ENCODE peak calls at places on chromosomes 6 and 20, in five cellular contexts. One of them, this sample, is unnamed.

GRCh38 chr20:3900187-3900604 is 11.0 kb downstream of the PANK2 start:
- DNase-seq in Calu3: no peak
- DNase-seq in bronchial epithelial cell: no peak
- DNase-seq in DMS 273 treated with DMSO at 0.1 percent for 48 hours: no peak
- DNase-seq in fibroblast of the aortic adventitia: no peak
- DNase-seq in this sample: no peak

GRCh38 chr6:36019167-36019566 is 5.3 kb downstream of the SLC26A8 start:
- DNase-seq in Calu3: no peak
- DNase-seq in bronchial epithelial cell: no peak
- DNase-seq in DMS 273 treated with DMSO at 0.1 percent for 48 hours: no peak
- DNase-seq in fibroblast of the aortic adventitia: no peak
- DNase-seq in this sample: no peak

GRCh38 chr20:20295621-20296498 is 72.0 kb upstream of the INSM1 start:
- DNase-seq in Calu3: no peak
- DNase-seq in bronchial epithelial cell: no peak
- DNase-seq in DMS 273 treated with DMSO at 0.1 percent for 48 hours: no peak
- DNase-seq in fibroblast of the aortic adventitia: no peak
- DNase-seq in this sample: no peak

GRCh38 chr20:12345978-12346377 is 428.3 kb downstream of the BTBD3 start:
- DNase-seq in Calu3: no peak
- DNase-seq in bronchial epithelial cell: no peak
- DNase-seq in DMS 273 treated with DMSO at 0.1 percent for 48 hours: no peak
- DNase-seq in fibroblast of the aortic adventitia: no peak
- DNase-seq in this sample: no peak

GRCh38 chr6:91716361-91716760 is 1129.5 kb upstream of the MAP3K7 start:
- DNase-seq in Calu3: no peak
- DNase-seq in bronchial epithelial cell: no peak
- DNase-seq in DMS 273 treated with DMSO at 0.1 percent for 48 hours: no peak
- DNase-seq in fibroblast of the aortic adventitia: no peak
- DNase-seq in this sample: no peak

GRCh38 chr20:54221996-54222890 is 14.4 kb downstream of the PFDN4 start:
- DNase-seq in Calu3: no peak
- DNase-seq in bronchial epithelial cell: no peak
- DNase-seq in DMS 273 treated with DMSO at 0.1 percent for 48 hours: no peak
- DNase-seq in fibroblast of the aortic adventitia: peak; percentile 67
- DNase-seq in this sample: no peak

GRCh38 chr6:168247456-168248147 is 72.0 kb downstream of the DACT2 start:
- DNase-seq in Calu3: peak; percentile 67
- DNase-seq in bronchial epithelial cell: peak; percentile 2
- DNase-seq in DMS 273 treated with DMSO at 0.1 percent for 48 hours: peak; percentile 3
- DNase-seq in fibroblast of the aortic adventitia: no peak
- DNase-seq in this sample: peak; percentile 83

GRCh38 chr20:12153616-12154015 is 235.9 kb downstream of the BTBD3 start:
- DNase-seq in Calu3: no peak
- DNase-seq in bronchial epithelial cell: no peak
- DNase-seq in DMS 273 treated with DMSO at 0.1 percent for 48 hours: no peak
- DNase-seq in fibroblast of the aortic adventitia: peak; percentile 76
- DNase-seq in this sample: no peak

GRCh38 chr6:141309295-141309694 is 823.4 kb upstream of the GJE1 start:
- DNase-seq in Calu3: no peak
- DNase-seq in bronchial epithelial cell: no peak
- DNase-seq in DMS 273 treated with DMSO at 0.1 percent for 48 hours: no peak
- DNase-seq in fibroblast of the aortic adventitia: peak; percentile 8
- DNase-seq in this sample: no peak

GRCh38 chr20:58058421-58059140 is 169.9 kb downstream of the ANKRD60 start:
- DNase-seq in Calu3: no peak
- DNase-seq in bronchial epithelial cell: no peak
- DNase-seq in DMS 273 treated with DMSO at 0.1 percent for 48 hours: no peak
- DNase-seq in fibroblast of the aortic adventitia: no peak
- DNase-seq in this sample: no peak

GRCh38 chr6:160279850-160280249 is 21.2 kb upstream of the SLC22A2 start:
- DNase-seq in Calu3: no peak
- DNase-seq in bronchial epithelial cell: peak; percentile 97
- DNase-seq in DMS 273 treated with DMSO at 0.1 percent for 48 hours: no peak
- DNase-seq in fibroblast of the aortic adventitia: no peak
- DNase-seq in this sample: no peak

GRCh38 chr20:48275737-48276342 is 490.6 kb upstream of the SULF2 start:
- DNase-seq in Calu3: no peak
- DNase-seq in bronchial epithelial cell: no peak
- DNase-seq in DMS 273 treated with DMSO at 0.1 percent for 48 hours: no peak
- DNase-seq in fibroblast of the aortic adventitia: no peak
- DNase-seq in this sample: no peak

GRCh38 chr20:10125757-10126156 is 91.0 kb downstream of the ANKEF1 start:
- DNase-seq in Calu3: no peak
- DNase-seq in bronchial epithelial cell: no peak
- DNase-seq in DMS 273 treated with DMSO at 0.1 percent for 48 hours: no peak
- DNase-seq in fibroblast of the aortic adventitia: peak; percentile 23
- DNase-seq in this sample: no peak

GRCh38 chr6:160634706-160635105 is 29.4 kb downstream of the LPA start:
- DNase-seq in Calu3: no peak
- DNase-seq in bronchial epithelial cell: no peak
- DNase-seq in DMS 273 treated with DMSO at 0.1 percent for 48 hours: no peak
- DNase-seq in fibroblast of the aortic adventitia: no peak
- DNase-seq in this sample: no peak

GRCh38 chr6:26155066-26155925 is 68.1 kb downstream of the HFE start:
- DNase-seq in Calu3: peak; percentile 48
- DNase-seq in bronchial epithelial cell: peak; percentile 27
- DNase-seq in DMS 273 treated with DMSO at 0.1 percent for 48 hours: no peak
- DNase-seq in fibroblast of the aortic adventitia: peak; percentile 19
- DNase-seq in this sample: peak; percentile 75

GRCh38 chr6:46598215-46598614 is 54.4 kb downstream of the CYP39A1 start:
- DNase-seq in Calu3: no peak
- DNase-seq in bronchial epithelial cell: no peak
- DNase-seq in DMS 273 treated with DMSO at 0.1 percent for 48 hours: no peak
- DNase-seq in fibroblast of the aortic adventitia: no peak
- DNase-seq in this sample: no peak

GRCh38 chr20:63775096-63775978 is 35.8 kb downstream of the SLC2A4RG start:
- DNase-seq in Calu3: no peak
- DNase-seq in bronchial epithelial cell: no peak
- DNase-seq in DMS 273 treated with DMSO at 0.1 percent for 48 hours: no peak
- DNase-seq in fibroblast of the aortic adventitia: peak; percentile 34
- DNase-seq in this sample: no peak

GRCh38 chr6:41371992-41372525 is 36.7 kb downstream of the NCR2 start:
- DNase-seq in Calu3: no peak
- DNase-seq in bronchial epithelial cell: no peak
- DNase-seq in DMS 273 treated with DMSO at 0.1 percent for 48 hours: no peak
- DNase-seq in fibroblast of the aortic adventitia: peak; percentile 16
- DNase-seq in this sample: no peak

GRCh38 chr6:31037169-31037568 is 26.9 kb downstream of the MUC22 start:
- DNase-seq in Calu3: no peak
- DNase-seq in bronchial epithelial cell: no peak
- DNase-seq in DMS 273 treated with DMSO at 0.1 percent for 48 hours: no peak
- DNase-seq in fibroblast of the aortic adventitia: no peak
- DNase-seq in this sample: no peak

GRCh38 chr20:24815931-24816330 is 133.1 kb upstream of the CST7 start:
- DNase-seq in Calu3: no peak
- DNase-seq in bronchial epithelial cell: no peak
- DNase-seq in DMS 273 treated with DMSO at 0.1 percent for 48 hours: no peak
- DNase-seq in fibroblast of the aortic adventitia: no peak
- DNase-seq in this sample: no peak

GRCh38 chr6:107128577-107128976 is 13.3 kb upstream of the BEND3 start:
- DNase-seq in Calu3: no peak
- DNase-seq in bronchial epithelial cell: no peak
- DNase-seq in DMS 273 treated with DMSO at 0.1 percent for 48 hours: no peak
- DNase-seq in fibroblast of the aortic adventitia: peak; percentile 28
- DNase-seq in this sample: no peak

GRCh38 chr6:157755752-157756411 is 67.2 kb upstream of the SNX9 start:
- DNase-seq in Calu3: no peak
- DNase-seq in bronchial epithelial cell: no peak
- DNase-seq in DMS 273 treated with DMSO at 0.1 percent for 48 hours: no peak
- DNase-seq in fibroblast of the aortic adventitia: no peak
- DNase-seq in this sample: no peak

GRCh38 chr20:7155282-7155681 is 387.8 kb downstream of the BMP2 start:
- DNase-seq in Calu3: no peak
- DNase-seq in bronchial epithelial cell: peak; percentile 73
- DNase-seq in DMS 273 treated with DMSO at 0.1 percent for 48 hours: no peak
- DNase-seq in fibroblast of the aortic adventitia: no peak
- DNase-seq in this sample: no peak

GRCh38 chr6:108555399-108556052 is 5.2 kb upstream of the FOXO3 start:
- DNase-seq in Calu3: no peak
- DNase-seq in bronchial epithelial cell: peak; percentile 83
- DNase-seq in DMS 273 treated with DMSO at 0.1 percent for 48 hours: no peak
- DNase-seq in fibroblast of the aortic adventitia: no peak
- DNase-seq in this sample: no peak

GRCh38 chr6:123016431-123017110 is 20.5 kb downstream of the CLVS2 start:
- DNase-seq in Calu3: no peak
- DNase-seq in bronchial epithelial cell: no peak
- DNase-seq in DMS 273 treated with DMSO at 0.1 percent for 48 hours: no peak
- DNase-seq in fibroblast of the aortic adventitia: no peak
- DNase-seq in this sample: peak; percentile 98

GRCh38 chr20:44911264-44911921 is 1.5 kb downstream of the PABPC1L start:
- DNase-seq in Calu3: peak; percentile 91
- DNase-seq in bronchial epithelial cell: peak; percentile 48
- DNase-seq in DMS 273 treated with DMSO at 0.1 percent for 48 hours: no peak
- DNase-seq in fibroblast of the aortic adventitia: peak; percentile 54
- DNase-seq in this sample: peak; percentile 68

GRCh38 chr6:151292974-151293373 is 53.2 kb downstream of the AKAP12 start:
- DNase-seq in Calu3: no peak
- DNase-seq in bronchial epithelial cell: no peak
- DNase-seq in DMS 273 treated with DMSO at 0.1 percent for 48 hours: no peak
- DNase-seq in fibroblast of the aortic adventitia: peak; percentile 78
- DNase-seq in this sample: no peak

GRCh38 chr6:5490495-5491069 is 229.3 kb downstream of the FARS2 start:
- DNase-seq in Calu3: no peak
- DNase-seq in bronchial epithelial cell: no peak
- DNase-seq in DMS 273 treated with DMSO at 0.1 percent for 48 hours: peak; percentile 70
- DNase-seq in fibroblast of the aortic adventitia: no peak
- DNase-seq in this sample: no peak

GRCh38 chr20:152131-152530 is 5.1 kb upstream of the DEFB127 start:
- DNase-seq in Calu3: no peak
- DNase-seq in bronchial epithelial cell: no peak
- DNase-seq in DMS 273 treated with DMSO at 0.1 percent for 48 hours: no peak
- DNase-seq in fibroblast of the aortic adventitia: no peak
- DNase-seq in this sample: no peak

GRCh38 chr6:145567853-145568252 is 167.5 kb downstream of the EPM2A start:
- DNase-seq in Calu3: no peak
- DNase-seq in bronchial epithelial cell: no peak
- DNase-seq in DMS 273 treated with DMSO at 0.1 percent for 48 hours: no peak
- DNase-seq in fibroblast of the aortic adventitia: no peak
- DNase-seq in this sample: no peak

GRCh38 chr20:3786126-3786484 is 435 bp downstream of the CENPB start:
- DNase-seq in Calu3: no peak
- DNase-seq in bronchial epithelial cell: peak; percentile 28
- DNase-seq in DMS 273 treated with DMSO at 0.1 percent for 48 hours: peak; percentile 4
- DNase-seq in fibroblast of the aortic adventitia: peak; percentile 58
- DNase-seq in this sample: peak; percentile 34

GRCh38 chr6:44512868-44513641 is 125.5 kb downstream of the CDC5L start:
- DNase-seq in Calu3: peak; percentile 14
- DNase-seq in bronchial epithelial cell: peak; percentile 47
- DNase-seq in DMS 273 treated with DMSO at 0.1 percent for 48 hours: no peak
- DNase-seq in fibroblast of the aortic adventitia: peak; percentile 60
- DNase-seq in this sample: peak; percentile 7

GRCh38 chr6:90444125-90444745 is 142.6 kb downstream of the MAP3K7 start:
- DNase-seq in Calu3: no peak
- DNase-seq in bronchial epithelial cell: no peak
- DNase-seq in DMS 273 treated with DMSO at 0.1 percent for 48 hours: no peak
- DNase-seq in fibroblast of the aortic adventitia: no peak
- DNase-seq in this sample: no peak

GRCh38 chr20:41174782-41175181 is 37.4 kb downstream of the PLCG1 start:
- DNase-seq in Calu3: no peak
- DNase-seq in bronchial epithelial cell: no peak
- DNase-seq in DMS 273 treated with DMSO at 0.1 percent for 48 hours: no peak
- DNase-seq in fibroblast of the aortic adventitia: no peak
- DNase-seq in this sample: no peak

GRCh38 chr20:63750807-63751470 is 11.4 kb downstream of the SLC2A4RG start:
- DNase-seq in Calu3: no peak
- DNase-seq in bronchial epithelial cell: no peak
- DNase-seq in DMS 273 treated with DMSO at 0.1 percent for 48 hours: no peak
- DNase-seq in fibroblast of the aortic adventitia: no peak
- DNase-seq in this sample: no peak

GRCh38 chr20:31974975-31975481 is 7.1 kb downstream of the XKR7 start:
- DNase-seq in Calu3: no peak
- DNase-seq in bronchial epithelial cell: no peak
- DNase-seq in DMS 273 treated with DMSO at 0.1 percent for 48 hours: no peak
- DNase-seq in fibroblast of the aortic adventitia: no peak
- DNase-seq in this sample: peak; percentile 79

GRCh38 chr20:46203510-46203837 is 85.4 kb downstream of the CD40 start:
- DNase-seq in Calu3: no peak
- DNase-seq in bronchial epithelial cell: no peak
- DNase-seq in DMS 273 treated with DMSO at 0.1 percent for 48 hours: no peak
- DNase-seq in fibroblast of the aortic adventitia: no peak
- DNase-seq in this sample: no peak

This sample was measured in cerebellar cortex.